ENCODE peak calls at places on chromosomes 11 and 22, in eight cellular contexts. P is sciatic nerve; I is BJ; M is activated T-helper 9 cell treated with anti-CD3 and anti-CD28 coated beads, Interleukin-2, amount 50 U/mL, for 16 hours; J is activated CD4-positive, alpha-beta T cell treated with anti-CD3 and anti-CD28 coated beads for 24 hours; F is HFFc6; L is activated T-cell treated with anti-CD3 and anti-CD28 coated beads for 1 hour; W is HT-29. S is an unnamed sample.

GRCh38 chr22:35394011-35394312 is 6.0 kb upstream of the MCM5 start:
- DNase-seq in M (no peak), W (no peak), I (no peak), L (no peak), J (no peak), P (no peak), F (no peak), S (no peak)

GRCh38 chr11:6925636-6926207 is 504 bp upstream of the ZNF215 start:
- DNase-seq in W (no peak), F (peak; percentile 19), J (no peak), I (no peak), L (no peak), M (no peak), P (no peak), S (no peak)

GRCh38 chr22:44396727-44397722 is 84.3 kb upstream of the SHISAL1 start:
- DNase-seq in W (no peak), M (no peak), F (no peak), P (peak; percentile 42), I (no peak), J (no peak), L (no peak), S (no peak)

GRCh38 chr11:86103808-86104207 is 34.9 kb upstream of the PICALM start:
- DNase-seq in F (no peak), L (no peak), P (no peak), W (no peak), J (no peak), I (no peak), M (no peak), S (no peak)

GRCh38 chr11:110711776-110712642 is at the start of gene ARHGAP20:
- DNase-seq in L (no peak), I (no peak), W (no peak), J (peak; percentile 33), F (peak; percentile 34), P (peak; percentile 86), M (no peak), S (no peak)

GRCh38 chr11:86799680-86800075 is 664 bp upstream of the PRSS23 start:
- DNase-seq in M (no peak), W (peak; percentile 54), L (no peak), F (no peak), J (no peak), P (no peak), I (no peak), S (no peak)

GRCh38 chr11:10505278-10506012 is 35.5 kb downstream of the RNF141 start:
- DNase-seq in J (no peak), W (no peak), M (no peak), P (no peak), F (no peak), I (no peak), L (no peak), S (no peak)

GRCh38 chr11:93842461-93842860 is 8.0 kb downstream of the VSTM5 start:
- DNase-seq in M (no peak), F (peak; percentile 77), L (no peak), P (no peak), I (no peak), J (no peak), W (no peak), S (no peak)

GRCh38 chr11:35040221-35040942 is 98.6 kb upstream of the CD44 start:
- DNase-seq in I (no peak), W (no peak), J (peak; percentile 31), F (peak; percentile 73), M (peak; percentile 47), L (peak; percentile 42), P (no peak), S (no peak)

GRCh38 chr11:107665016-107665415 is 46.8 kb downstream of the SLN start:
- DNase-seq in W (no peak), L (no peak), J (no peak), F (no peak), I (no peak), P (no peak), M (no peak), S (no peak)

GRCh38 chr11:63869171-63869591 is 30.3 kb downstream of the MARK2 start:
- DNase-seq in J (no peak), P (no peak), W (peak; percentile 69), F (no peak), M (no peak), I (no peak), L (no peak), S (no peak)

GRCh38 chr11:6022954-6023353 is 7.6 kb downstream of the OR56A1 start:
- DNase-seq in I (no peak), P (no peak), J (no peak), M (no peak), F (peak; percentile 36), W (peak; percentile 70), L (no peak), S (peak; percentile 34)

GRCh38 chr22:31954535-31955326 is 10.4 kb downstream of the YWHAH start:
- DNase-seq in J (no peak), I (no peak), L (no peak), W (no peak), M (no peak), F (no peak), P (no peak), S (no peak)

GRCh38 chr11:44816761-44817160 is 90.0 kb downstream of the TSPAN18 start:
- DNase-seq in M (no peak), W (no peak), F (no peak), L (no peak), I (no peak), P (no peak), J (no peak), S (no peak)

S was measured in LNCaP clone FGC.